ENCODE peak calls at places on chromosome 15, in eight cellular contexts. One of them, this sample, is unnamed.

GRCh38 chr15:40843885-40844542 is at the start of gene SPINT1:
- DNase-seq in NCI-H1092: no peak
- DNase-seq in GM12865: peak; percentile 29
- DNase-seq in GM23338: peak; percentile 74
- DNase-seq in NCI-H1417 treated with DMSO at 0.1 percent for 48 hours: no peak
- DNase-seq in GOT3: no peak
- DNase-seq in activated CD4-positive, alpha-beta T cell treated with anti-CD3 and anti-CD28 coated beads, Interleukin-2, amount 50 U/mL, for 4 hours: peak; percentile 80
- DNase-seq in retinal pigment epithelial cell: no peak
- DNase-seq in this sample: peak; percentile 16

GRCh38 chr15:20351448-20351961 is 190.1 kb downstream of the GOLGA6L6 start:
- DNase-seq in NCI-H1417 treated with DMSO at 0.1 percent for 48 hours: no peak
- DNase-seq in retinal pigment epithelial cell: no peak
- DNase-seq in GOT3: no peak
- DNase-seq in NCI-H1092: no peak
- DNase-seq in activated CD4-positive, alpha-beta T cell treated with anti-CD3 and anti-CD28 coated beads, Interleukin-2, amount 50 U/mL, for 4 hours: no peak
- DNase-seq in GM23338: no peak
- DNase-seq in GM12865: no peak
- DNase-seq in this sample: no peak

GRCh38 chr15:28021281-28022039 is 77.7 kb downstream of the OCA2 start:
- DNase-seq in GM12865: peak; percentile 47
- DNase-seq in retinal pigment epithelial cell: peak; percentile 94
- DNase-seq in NCI-H1092: peak; percentile 91
- DNase-seq in activated CD4-positive, alpha-beta T cell treated with anti-CD3 and anti-CD28 coated beads, Interleukin-2, amount 50 U/mL, for 4 hours: no peak
- DNase-seq in GOT3: no peak
- DNase-seq in NCI-H1417 treated with DMSO at 0.1 percent for 48 hours: peak; percentile 94
- DNase-seq in GM23338: peak; percentile 84
- DNase-seq in this sample: peak; percentile 33

GRCh38 chr15:33086500-33087141 is 107.9 kb downstream of the FMN1 start:
- DNase-seq in GOT3: no peak
- DNase-seq in NCI-H1092: no peak
- DNase-seq in GM12865: peak; percentile 51
- DNase-seq in activated CD4-positive, alpha-beta T cell treated with anti-CD3 and anti-CD28 coated beads, Interleukin-2, amount 50 U/mL, for 4 hours: no peak
- DNase-seq in NCI-H1417 treated with DMSO at 0.1 percent for 48 hours: peak; percentile 19
- DNase-seq in GM23338: peak; percentile 70
- DNase-seq in retinal pigment epithelial cell: no peak
- DNase-seq in this sample: peak; percentile 79

GRCh38 chr15:78880828-78881227 is 8.1 kb downstream of the MORF4L1 start:
- DNase-seq in activated CD4-positive, alpha-beta T cell treated with anti-CD3 and anti-CD28 coated beads, Interleukin-2, amount 50 U/mL, for 4 hours: no peak
- DNase-seq in NCI-H1092: no peak
- DNase-seq in GM12865: no peak
- DNase-seq in GM23338: no peak
- DNase-seq in retinal pigment epithelial cell: no peak
- DNase-seq in NCI-H1417 treated with DMSO at 0.1 percent for 48 hours: no peak
- DNase-seq in GOT3: no peak
- DNase-seq in this sample: no peak

GRCh38 chr15:99424131-99424571 is 141.6 kb upstream of the MEF2A start:
- DNase-seq in retinal pigment epithelial cell: no peak
- DNase-seq in NCI-H1092: no peak
- DNase-seq in GOT3: no peak
- DNase-seq in activated CD4-positive, alpha-beta T cell treated with anti-CD3 and anti-CD28 coated beads, Interleukin-2, amount 50 U/mL, for 4 hours: no peak
- DNase-seq in GM12865: no peak
- DNase-seq in GM23338: no peak
- DNase-seq in NCI-H1417 treated with DMSO at 0.1 percent for 48 hours: no peak
- DNase-seq in this sample: no peak

GRCh38 chr15:75454471-75455418 is 3.3 kb upstream of the SIN3A start:
- DNase-seq in activated CD4-positive, alpha-beta T cell treated with anti-CD3 and anti-CD28 coated beads, Interleukin-2, amount 50 U/mL, for 4 hours: peak; percentile 83
- DNase-seq in NCI-H1092: peak; percentile 40
- DNase-seq in GOT3: no peak
- DNase-seq in NCI-H1417 treated with DMSO at 0.1 percent for 48 hours: no peak
- DNase-seq in retinal pigment epithelial cell: no peak
- DNase-seq in GM12865: peak; percentile 85
- DNase-seq in GM23338: peak; percentile 68
- DNase-seq in this sample: peak; percentile 47

GRCh38 chr15:77617507-77618285 is 15.0 kb downstream of the LINGO1 start:
- DNase-seq in GM12865: no peak
- DNase-seq in activated CD4-positive, alpha-beta T cell treated with anti-CD3 and anti-CD28 coated beads, Interleukin-2, amount 50 U/mL, for 4 hours: no peak
- DNase-seq in NCI-H1417 treated with DMSO at 0.1 percent for 48 hours: no peak
- DNase-seq in GM23338: peak; percentile 66
- DNase-seq in retinal pigment epithelial cell: no peak
- DNase-seq in NCI-H1092: no peak
- DNase-seq in GOT3: no peak
- DNase-seq in this sample: peak; percentile 19

GRCh38 chr15:48427960-48428547 is 96.8 kb downstream of the DUT start:
- DNase-seq in NCI-H1092: no peak
- DNase-seq in NCI-H1417 treated with DMSO at 0.1 percent for 48 hours: no peak
- DNase-seq in GM23338: no peak
- DNase-seq in GM12865: no peak
- DNase-seq in retinal pigment epithelial cell: peak; percentile 25
- DNase-seq in activated CD4-positive, alpha-beta T cell treated with anti-CD3 and anti-CD28 coated beads, Interleukin-2, amount 50 U/mL, for 4 hours: no peak
- DNase-seq in GOT3: no peak
- DNase-seq in this sample: peak; percentile 85

GRCh38 chr15:81336568-81336967 is 12.6 kb upstream of the STARD5 start:
- DNase-seq in GM12865: peak; percentile 62
- DNase-seq in NCI-H1092: no peak
- DNase-seq in retinal pigment epithelial cell: no peak
- DNase-seq in GM23338: peak; percentile 28
- DNase-seq in GOT3: no peak
- DNase-seq in NCI-H1417 treated with DMSO at 0.1 percent for 48 hours: no peak
- DNase-seq in activated CD4-positive, alpha-beta T cell treated with anti-CD3 and anti-CD28 coated beads, Interleukin-2, amount 50 U/mL, for 4 hours: peak; percentile 32
- DNase-seq in this sample: peak; percentile 51

GRCh38 chr15:99651023-99651807 is 82.0 kb downstream of the LYSMD4 start:
- DNase-seq in GOT3: no peak
- DNase-seq in GM23338: no peak
- DNase-seq in GM12865: no peak
- DNase-seq in retinal pigment epithelial cell: no peak
- DNase-seq in NCI-H1417 treated with DMSO at 0.1 percent for 48 hours: no peak
- DNase-seq in activated CD4-positive, alpha-beta T cell treated with anti-CD3 and anti-CD28 coated beads, Interleukin-2, amount 50 U/mL, for 4 hours: no peak
- DNase-seq in NCI-H1092: no peak
- DNase-seq in this sample: peak; percentile 84

This sample was measured in ELR.